ENCODE peak calls at places on chromosomes 7 and 10, in four cellular contexts. One of them, this sample, is unnamed.

GRCh38 chr10:29285624-29286051 is 3.2 kb upstream of the LYZL1 start:
- DNase-seq in effector memory CD8-positive, alpha-beta T cell: no peak
- DNase-seq in neural progenitor cell: no peak
- DNase-seq in activated T-cell treated with anti-CD3 and anti-CD28 coated beads for 48 hours: no peak
- DNase-seq in this sample: no peak

GRCh38 chr7:79455173-79455790 is 1.8 kb upstream of the MAGI2 start:
- DNase-seq in effector memory CD8-positive, alpha-beta T cell: no peak
- DNase-seq in neural progenitor cell: no peak
- DNase-seq in activated T-cell treated with anti-CD3 and anti-CD28 coated beads for 48 hours: no peak
- DNase-seq in this sample: no peak

GRCh38 chr7:7257899-7258692 is 75.8 kb downstream of the C1GALT1 start:
- DNase-seq in effector memory CD8-positive, alpha-beta T cell: peak
- DNase-seq in neural progenitor cell: no peak
- DNase-seq in activated T-cell treated with anti-CD3 and anti-CD28 coated beads for 48 hours: no peak
- DNase-seq in this sample: no peak

GRCh38 chr10:79146611-79147130 is 77.9 kb downstream of the ZMIZ1 start:
- DNase-seq in effector memory CD8-positive, alpha-beta T cell: no peak
- DNase-seq in neural progenitor cell: no peak
- DNase-seq in activated T-cell treated with anti-CD3 and anti-CD28 coated beads for 48 hours: no peak
- DNase-seq in this sample: no peak

GRCh38 chr7:157831901-157832810 is 495.4 kb downstream of the DNAJB6 start:
- DNase-seq in effector memory CD8-positive, alpha-beta T cell: no peak
- DNase-seq in neural progenitor cell: no peak
- DNase-seq in activated T-cell treated with anti-CD3 and anti-CD28 coated beads for 48 hours: no peak
- DNase-seq in this sample: no peak

GRCh38 chr7:27418544-27418943 is 175.9 kb downstream of the EVX1 start:
- DNase-seq in effector memory CD8-positive, alpha-beta T cell: no peak
- DNase-seq in neural progenitor cell: no peak
- DNase-seq in activated T-cell treated with anti-CD3 and anti-CD28 coated beads for 48 hours: no peak
- DNase-seq in this sample: no peak

GRCh38 chr7:66748127-66748511 is 7.6 kb downstream of the RABGEF1 start:
- DNase-seq in effector memory CD8-positive, alpha-beta T cell: no peak
- DNase-seq in neural progenitor cell: no peak
- DNase-seq in activated T-cell treated with anti-CD3 and anti-CD28 coated beads for 48 hours: no peak
- DNase-seq in this sample: no peak

GRCh38 chr10:84076047-84076388 is 63.3 kb upstream of the GHITM start:
- DNase-seq in effector memory CD8-positive, alpha-beta T cell: no peak
- DNase-seq in neural progenitor cell: no peak
- DNase-seq in activated T-cell treated with anti-CD3 and anti-CD28 coated beads for 48 hours: no peak
- DNase-seq in this sample: no peak

GRCh38 chr10:131626274-131626673 is 274.5 kb upstream of the PPP2R2D start:
- DNase-seq in effector memory CD8-positive, alpha-beta T cell: no peak
- DNase-seq in neural progenitor cell: no peak
- DNase-seq in activated T-cell treated with anti-CD3 and anti-CD28 coated beads for 48 hours: no peak
- DNase-seq in this sample: no peak

GRCh38 chr7:2104107-2104710 is 128.5 kb downstream of the MAD1L1 start:
- DNase-seq in effector memory CD8-positive, alpha-beta T cell: peak
- DNase-seq in neural progenitor cell: peak
- DNase-seq in activated T-cell treated with anti-CD3 and anti-CD28 coated beads for 48 hours: peak
- DNase-seq in this sample: peak

GRCh38 chr10:111481271-111482073 is 404.6 kb downstream of the ADRA2A start:
- DNase-seq in effector memory CD8-positive, alpha-beta T cell: no peak
- DNase-seq in neural progenitor cell: no peak
- DNase-seq in activated T-cell treated with anti-CD3 and anti-CD28 coated beads for 48 hours: no peak
- DNase-seq in this sample: no peak

GRCh38 chr7:141571059-141571458 is 19.8 kb downstream of the AGK start:
- DNase-seq in effector memory CD8-positive, alpha-beta T cell: no peak
- DNase-seq in neural progenitor cell: no peak
- DNase-seq in activated T-cell treated with anti-CD3 and anti-CD28 coated beads for 48 hours: no peak
- DNase-seq in this sample: no peak

GRCh38 chr10:70292016-70292415 is 8.2 kb upstream of the NPFFR1 start:
- DNase-seq in effector memory CD8-positive, alpha-beta T cell: no peak
- DNase-seq in neural progenitor cell: no peak
- DNase-seq in activated T-cell treated with anti-CD3 and anti-CD28 coated beads for 48 hours: no peak
- DNase-seq in this sample: no peak

GRCh38 chr10:102731222-102731800 is 12.4 kb upstream of the WBP1L start:
- DNase-seq in effector memory CD8-positive, alpha-beta T cell: no peak
- DNase-seq in neural progenitor cell: no peak
- DNase-seq in activated T-cell treated with anti-CD3 and anti-CD28 coated beads for 48 hours: no peak
- DNase-seq in this sample: no peak

This sample was measured in endodermal cell.